ENCODE peak calls at places on chromosomes 13 and 19, in seven cellular contexts. E is Peyer's patch; F is heart right ventricle; G is aorta; D is CD8-positive, alpha-beta T cell; K is K562; W is heart left ventricle. P is an unnamed sample. For H3K4me1, the result is how much of the 10 kb centered on the place peaks cover.

GRCh38 chr13:49046002-49046401 is 70.3 kb downstream of the FNDC3A start:
- DNase-seq in E (no peak), F (no peak), G (no peak), D (no peak), K (no peak), W (no peak), P (no peak)

GRCh38 chr19:37699057-37699456 is 20.5 kb downstream of the ZNF607 start:
- DNase-seq in E (no peak), F (no peak), G (no peak), D (no peak), K (no peak), W (no peak), P (no peak)

GRCh38 chr13:33108620-33109019 is 92.4 kb downstream of the KL start:
- DNase-seq in E (no peak), F (no peak), G (no peak), D (no peak), K (no peak), W (no peak), P (no peak)

GRCh38 chr19:39327990-39328705 is 7.5 kb upstream of the LRFN1 start:
- DNase-seq in E (peak), F (peak), G (peak), D (peak), K (peak), W (peak), P (no peak)

GRCh38 chr13:42707596-42707995 is 73.8 kb upstream of the FAM216B start:
- DNase-seq in E (no peak), F (no peak), G (no peak), D (no peak), K (no peak), W (no peak), P (no peak)

GRCh38 chr13:99412856-99413255 is 88.4 kb upstream of the TM9SF2 start:
- DNase-seq in E (no peak), F (no peak), G (no peak), D (no peak), K (no peak), W (no peak), P (no peak)

GRCh38 chr13:36998624-36999041 is 507 bp downstream of the ALG5 start:
- DNase-seq in E (peak), F (peak), G (peak), D (peak), K (peak), W (no peak), P (no peak)

GRCh38 chr19:44879309-44880065 is 11.6 kb upstream of the TOMM40 start:
- DNase-seq in E (no peak), F (no peak), G (no peak), D (no peak), K (no peak), W (no peak), P (no peak)

GRCh38 chr19:24032651-24033050 is 54.3 kb upstream of the ZNF254 start:
- DNase-seq in E (no peak), F (no peak), G (no peak), D (no peak), K (no peak), W (no peak), P (no peak)

GRCh38 chr13:41465215-41465907 is 8.0 kb downstream of the RGCC start:
- DNase-seq in E (no peak), F (peak), G (no peak), D (peak), K (no peak), W (peak), P (peak)

GRCh38 chr13:20414475-20415287 is 111.0 kb downstream of the CRYL1 start:
- DNase-seq in E (no peak), F (no peak), G (no peak), D (no peak), K (no peak), W (no peak), P (no peak)

GRCh38 chr13:77313923-77314322 is 13.0 kb downstream of the MYCBP2 start:
- DNase-seq in E (no peak), F (no peak), G (no peak), D (no peak), K (no peak), W (no peak), P (no peak)

GRCh38 chr13:98664047-98664446 is 87.1 kb upstream of the STK24 start:
- DNase-seq in E (no peak), F (no peak), G (no peak), D (no peak), K (no peak), W (no peak), P (no peak)

GRCh38 chr13:19050901-19051300 is 130.7 kb downstream of the TUBA3C start:
- DNase-seq in E (no peak), F (no peak), G (no peak), D (no peak), K (no peak), W (no peak), P (no peak)

GRCh38 chr13:79659161-79659560 is 178.2 kb downstream of the NDFIP2 start:
- DNase-seq in E (no peak), F (peak), G (no peak), D (no peak), K (no peak), W (peak), P (no peak)

GRCh38 chr13:100542546-100543156 is 45.9 kb downstream of the GGACT start:
- DNase-seq in E (peak), F (no peak), G (no peak), D (no peak), K (no peak), W (no peak), P (no peak)

GRCh38 chr19:54967611-54968010 is 1.4 kb downstream of the NLRP2 start:
- DNase-seq in E (no peak), F (no peak), G (no peak), D (no peak), K (no peak), W (no peak), P (no peak)

GRCh38 chr13:66547685-66548084 is 682.5 kb downstream of the PCDH9 start:
- DNase-seq in E (no peak), F (no peak), G (no peak), D (no peak), K (no peak), W (no peak), P (no peak)

GRCh38 chr13:111661776-111662175 is 341.3 kb downstream of the TEX29 start:
- DNase-seq in E (peak), F (no peak), G (no peak), D (no peak), K (no peak), W (no peak), P (no peak)

GRCh38 chr19:3154957-3155736 is 19.3 kb downstream of the GNA15 start:
- DNase-seq in E (no peak), F (peak), G (peak), D (peak), K (peak), W (peak), P (peak)

GRCh38 chr13:87810920-87811344 is 139.8 kb downstream of the SLITRK5 start:
- DNase-seq in E (no peak), F (no peak), G (no peak), D (no peak), K (no peak), W (no peak), P (no peak)

GRCh38 chr13:105196052-105196451 is 1339.4 kb downstream of the EFNB2 start:
- DNase-seq in E (no peak), F (no peak), G (no peak), D (no peak), K (no peak), W (no peak), P (no peak)

GRCh38 chr19:18470153-18470552 is 32.2 kb upstream of the ISYNA1 start:
- DNase-seq in E (no peak), F (no peak), G (no peak), D (peak), K (peak), W (no peak), P (no peak)

GRCh38 chr13:53242015-53242414 is 213.4 kb downstream of the OLFM4 start:
- DNase-seq in E (no peak), F (no peak), G (no peak), D (no peak), K (no peak), W (no peak), P (no peak)

GRCh38 chr13:45238945-45239795 is 38.3 kb upstream of the KCTD4 start:
- DNase-seq in E (no peak), F (no peak), G (no peak), D (no peak), K (no peak), W (no peak), P (no peak)

GRCh38 chr19:19276851-19277250 is 3.8 kb upstream of the TM6SF2 start:
- DNase-seq in E (no peak), F (no peak), G (no peak), D (no peak), K (no peak), W (no peak), P (no peak)

GRCh38 chr13:90884066-90884465 is 463.4 kb upstream of the MIR17HG start:
- DNase-seq in E (no peak), F (no peak), G (no peak), D (no peak), K (no peak), W (no peak), P (no peak)

GRCh38 chr13:48902421-48902820 is 73.3 kb upstream of the FNDC3A start:
- DNase-seq in E (no peak), F (no peak), G (no peak), D (no peak), K (no peak), W (no peak), P (no peak)

GRCh38 chr19:38262585-38263268 is 1.6 kb upstream of the SPINT2 start:
- DNase-seq in E (no peak), F (no peak), G (no peak), D (no peak), K (no peak), W (no peak), P (no peak)

GRCh38 chr13:108957369-108958012 is 328.1 kb downstream of the MYO16 start:
- DNase-seq in E (no peak), F (no peak), G (no peak), D (no peak), K (no peak), W (no peak), P (no peak)

GRCh38 chr13:20968745-20969144 is 66.2 kb upstream of the XPO4 start:
- DNase-seq in E (no peak), F (no peak), G (no peak), D (no peak), K (no peak), W (no peak), P (no peak)

GRCh38 chr19:51354742-51355148 is 11.4 kb downstream of the ETFB start:
- DNase-seq in E (no peak), F (no peak), G (no peak), D (peak), K (no peak), W (no peak), P (no peak)

GRCh38 chr13:79434578-79434977 is 28.5 kb upstream of the RBM26 start:
- DNase-seq in E (no peak), F (no peak), G (no peak), D (no peak), K (no peak), W (no peak), P (no peak)

GRCh38 chr19:16834747-16835146 is 5.5 kb downstream of the SIN3B start:
- DNase-seq in E (no peak), F (no peak), G (no peak), D (no peak), K (no peak), W (no peak), P (no peak)

GRCh38 chr19:38263696-38264485 is 482 bp upstream of the SPINT2 start:
- DNase-seq in E (peak), F (no peak), G (peak), D (peak), K (peak), W (no peak), P (no peak)

GRCh38 chr19:42606660-42607351 is 12.1 kb upstream of the CEACAM8 start:
- DNase-seq in E (peak), F (no peak), G (no peak), D (peak), K (peak), W (peak), P (no peak)

GRCh38 chr13:101919541-101920306 is 467.2 kb downstream of the ITGBL1 start:
- DNase-seq in E (no peak), F (peak), G (peak), D (no peak), K (no peak), W (peak), P (no peak)

GRCh38 chr13:97285221-97285955 is 63.3 kb downstream of the MBNL2 start:
- DNase-seq in E (no peak), F (no peak), G (no peak), D (no peak), K (no peak), W (no peak), P (no peak)

GRCh38 chr13:97286317-97287046 is 64.3 kb downstream of the MBNL2 start:
- DNase-seq in E (no peak), F (no peak), G (no peak), D (no peak), K (no peak), W (no peak), P (no peak)

GRCh38 chr13:97282705-97283104 is 60.6 kb downstream of the MBNL2 start:
- DNase-seq in E (no peak), F (no peak), G (no peak), D (no peak), K (no peak), W (no peak), P (no peak)

GRCh38 chr13:97283888-97284287 is 61.8 kb downstream of the MBNL2 start:
- DNase-seq in E (no peak), F (no peak), G (no peak), D (no peak), K (no peak), W (no peak), P (no peak)

DNA sequence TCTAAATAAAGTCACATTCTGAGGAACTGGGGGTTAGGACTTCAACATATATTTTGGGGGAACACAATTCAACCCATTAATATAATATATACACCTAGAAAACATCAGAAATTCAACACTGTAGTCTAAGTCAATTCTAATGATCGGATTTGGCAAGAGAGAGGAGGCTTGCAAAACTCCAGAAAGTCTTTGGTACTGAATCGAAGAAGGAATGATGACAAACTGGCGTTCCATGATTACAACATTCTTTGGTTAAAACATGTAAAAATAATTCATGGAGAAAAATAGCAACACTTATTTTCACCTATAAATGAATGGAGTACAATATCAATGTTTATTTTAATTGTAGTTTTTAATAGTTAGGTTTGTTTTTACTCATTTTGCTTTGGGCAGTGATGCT is 62.4 kb downstream of the MBNL2 start:
- DNase-seq in E (no peak), F (no peak), G (no peak), D (no peak), K (no peak), W (no peak), P (no peak)
- H3K4me1 ChIP-seq in E (under half), F (under half), G (under half), D (under half), K (under half), W (under half), P (under half)

DNA sequence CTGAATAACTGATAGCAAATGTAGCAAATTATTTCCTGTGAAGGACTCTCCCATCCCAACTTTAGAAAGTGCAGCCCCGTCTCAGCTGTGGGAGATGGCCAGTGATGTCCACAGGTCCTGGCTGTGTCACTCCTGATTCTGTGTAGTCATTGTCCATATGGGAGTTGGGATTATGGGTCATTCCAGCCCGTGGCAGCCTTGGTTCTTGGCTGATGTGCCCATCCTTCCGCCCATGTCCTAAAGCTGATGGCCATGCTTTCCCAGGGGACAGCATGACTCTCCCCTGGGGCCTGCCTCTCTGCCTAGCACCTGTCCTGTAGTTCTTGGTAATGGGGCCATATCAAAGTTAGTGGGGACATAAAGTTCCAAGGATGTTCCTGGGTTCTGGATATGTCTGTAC is 43.9 kb upstream of the C1QTNF9 start:
- DNase-seq in E (no peak), F (no peak), G (no peak), D (no peak), K (no peak), W (no peak), P (no peak)
- H3K4me1 ChIP-seq in E (under half), F (under half), G (under half), D (half or more), K (under half), W (under half), P (under half)

GRCh38 chr19:49592486-49593232 is 1.7 kb downstream of the PRR12 start:
- DNase-seq in E (no peak), F (no peak), G (no peak), D (no peak), K (no peak), W (no peak), P (no peak)

GRCh38 chr19:49595006-49595818 is 4.2 kb downstream of the PRR12 start:
- DNase-seq in E (no peak), F (no peak), G (no peak), D (no peak), K (no peak), W (no peak), P (no peak)

GRCh38 chr19:49595819-49596404 is 4.9 kb downstream of the PRR12 start:
- DNase-seq in E (no peak), F (no peak), G (no peak), D (no peak), K (no peak), W (no peak), P (no peak)

GRCh38 chr19:49593233-49594113 is 2.5 kb downstream of the PRR12 start:
- DNase-seq in E (peak), F (peak), G (peak), D (peak), K (peak), W (peak), P (peak)

GRCh38 chr19:49594157-49595005 is 3.4 kb downstream of the PRR12 start:
- DNase-seq in E (no peak), F (no peak), G (no peak), D (no peak), K (peak), W (no peak), P (no peak)
- H3K4me1 ChIP-seq in E (under half), F (under half), G (under half), D (under half), K (under half), W (under half), P (under half)

GRCh38 chr13:60707878-60708277 is 310.9 kb downstream of the TDRD3 start:
- DNase-seq in E (no peak), F (no peak), G (no peak), D (no peak), K (no peak), W (no peak), P (no peak)
- H3K4me1 ChIP-seq in E (under half), F (under half), G (under half), D (under half), K (under half), W (under half), P (under half)

GRCh38 chr19:5676711-5677110 is 3.6 kb downstream of the MICOS13 start:
- DNase-seq in E (no peak), F (no peak), G (no peak), D (no peak), K (no peak), W (no peak), P (no peak)
- H3K4me1 ChIP-seq in E (under half), F (under half), G (under half), D (under half), K (under half), W (under half), P (under half)

DNA sequence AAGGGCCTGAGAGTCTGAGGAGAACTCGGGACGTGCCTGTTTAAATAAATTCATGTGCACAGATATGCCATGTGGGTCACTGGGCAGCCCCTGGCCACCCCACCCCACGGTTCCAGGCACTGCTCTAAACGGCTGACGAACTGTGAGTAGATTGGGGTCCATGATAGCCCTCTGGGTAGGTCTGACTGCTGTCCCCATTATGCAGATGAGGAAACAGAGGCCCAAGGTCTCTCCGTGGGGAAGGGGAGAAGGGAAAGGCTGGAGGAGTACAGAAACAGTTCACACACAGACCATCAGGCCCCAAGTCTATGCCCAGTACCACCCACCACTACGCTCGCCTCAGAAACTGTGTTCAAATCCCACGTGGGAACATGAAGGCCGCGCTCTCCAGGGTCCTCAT is 14.1 kb downstream of the ZNF787 start:
- DNase-seq in E (no peak), F (no peak), G (no peak), D (no peak), K (no peak), W (no peak), P (no peak)
- H3K4me1 ChIP-seq in E (under half), F (under half), G (under half), D (under half), K (under half), W (half or more), P (under half)

GRCh38 chr13:50072676-50073075 is 57.4 kb downstream of the KCNRG start:
- DNase-seq in E (no peak), F (no peak), G (no peak), D (no peak), K (no peak), W (no peak), P (no peak)
- H3K4me1 ChIP-seq in E (under half), F (under half), G (under half), D (under half), K (under half), W (under half), P (half or more)

DNA sequence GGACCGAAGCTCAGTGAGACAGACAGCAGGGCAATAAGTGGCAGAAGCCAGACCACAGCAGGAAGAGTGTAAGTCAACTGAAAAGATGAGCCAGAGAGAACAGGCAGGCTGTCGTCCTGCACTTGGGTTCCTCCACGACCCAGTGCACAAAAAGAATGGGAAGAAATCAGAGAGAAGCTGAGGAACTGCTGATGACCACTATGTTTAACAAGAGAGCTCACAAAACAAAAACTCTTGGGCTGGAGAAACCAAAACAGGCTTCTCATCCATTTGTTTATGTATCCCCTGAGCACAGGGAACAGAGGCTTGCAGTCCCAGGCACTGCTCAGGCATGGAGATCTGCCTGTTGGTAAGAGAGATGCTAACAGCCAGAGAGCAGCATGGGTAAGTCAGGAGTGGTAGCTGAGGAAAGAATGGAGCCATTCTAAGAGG is 14.0 kb downstream of the AKAP8L start:
- DNase-seq in E (no peak), F (no peak), G (no peak), D (no peak), K (no peak), W (no peak), P (no peak)
- H3K4me1 ChIP-seq in E (under half), F (under half), G (under half), D (under half), K (under half), W (half or more), P (half or more)

P was measured in esophagus squamous epithelium.